ENCODE peak calls at places on chromosome 16, in ten cellular contexts. F is stomach, M is HepG2, O is HCT116, V is tibial nerve, K is ovary, C is suprapubic skin, X is breast epithelium, E is adrenal gland, W is Peyer's patch. T is an unnamed sample.

GRCh38 chr16:2587891-2588565 is 50.2 kb downstream of the PDPK1 start:
- DNase-seq in F (no peak), M (no peak), V (no peak), X (no peak), O (no peak), C (no peak), W (no peak), K (peak), E (no peak), T (no peak)

GRCh38 chr16:74169687-74170522 is 126.7 kb upstream of the PSMD7 start:
- DNase-seq in F (no peak), X (no peak), O (no peak), E (no peak), C (no peak), K (no peak), M (no peak), W (no peak), V (no peak), T (no peak)

GRCh38 chr16:24677388-24677787 is 52.1 kb upstream of the TNRC6A start:
- DNase-seq in K (no peak), F (no peak), O (no peak), X (no peak), C (no peak), M (no peak), W (no peak), V (no peak), E (no peak), T (no peak)

GRCh38 chr16:81987121-81987520 is 24.1 kb downstream of the SDR42E1 start:
- DNase-seq in O (no peak), E (no peak), K (no peak), F (no peak), W (no peak), V (no peak), M (no peak), X (no peak), C (no peak), T (no peak)

GRCh38 chr16:1941162-1941923 is 1.7 kb downstream of the MSRB1 start:
- DNase-seq in C (no peak), F (no peak), O (no peak), K (no peak), E (no peak), W (no peak), X (no peak), M (peak), V (no peak), T (no peak)

GRCh38 chr16:89862732-89863131 is 10.7 kb upstream of the TCF25 start:
- DNase-seq in E (no peak), W (no peak), X (no peak), M (no peak), K (no peak), C (no peak), O (no peak), V (no peak), F (no peak), T (no peak)

GRCh38 chr16:27405546-27406451 is 3.8 kb downstream of the IL21R start:
- DNase-seq in K (no peak), V (no peak), O (no peak), E (peak), W (no peak), F (no peak), X (no peak), M (no peak), C (no peak), T (no peak)

GRCh38 chr16:65336169-65336568 is 214.3 kb upstream of the CDH11 start:
- DNase-seq in C (no peak), K (no peak), E (no peak), M (no peak), X (no peak), F (no peak), V (no peak), O (no peak), W (no peak), T (no peak)

GRCh38 chr16:72549878-72550277 is 377.9 kb upstream of the PMFBP1 start:
- DNase-seq in M (no peak), K (no peak), X (no peak), V (no peak), O (no peak), F (no peak), E (no peak), W (no peak), C (no peak), T (no peak)

GRCh38 chr16:29023279-29024278 is 38.7 kb downstream of the LAT start:
- DNase-seq in C (no peak), O (no peak), K (no peak), X (no peak), M (no peak), E (no peak), V (no peak), W (no peak), F (no peak), T (no peak)

GRCh38 chr16:28182183-28182582 is 29.6 kb downstream of the XPO6 start:
- DNase-seq in V (no peak), O (no peak), W (no peak), F (no peak), M (no peak), K (no peak), E (no peak), X (no peak), C (no peak), T (no peak)

GRCh38 chr16:86635926-86636325 is 57.6 kb downstream of the FOXL1 start:
- DNase-seq in W (no peak), V (no peak), K (no peak), C (no peak), O (no peak), F (no peak), X (no peak), M (no peak), E (no peak), T (no peak)

GRCh38 chr16:11447836-11448235 is 102.6 kb downstream of the RMI2 start:
- DNase-seq in E (no peak), K (no peak), X (no peak), C (no peak), V (no peak), F (no peak), O (no peak), M (no peak), W (no peak), T (no peak)

GRCh38 chr16:30114411-30114810 is 1.1 kb upstream of the GDPD3 start:
- DNase-seq in X (no peak), C (no peak), E (peak), O (no peak), M (no peak), K (no peak), F (no peak), W (no peak), V (no peak), T (no peak)

GRCh38 chr16:81815429-81815766 is 36.3 kb downstream of the PLCG2 start:
- DNase-seq in C (no peak), W (no peak), F (no peak), X (no peak), K (no peak), M (no peak), O (no peak), E (no peak), V (no peak), T (no peak)

GRCh38 chr16:50209548-50210265 is 56.6 kb downstream of the TENT4B start:
- DNase-seq in W (peak), M (no peak), X (no peak), V (no peak), C (no peak), O (no peak), K (no peak), F (no peak), E (no peak), T (no peak)

GRCh38 chr16:20610192-20610891 is 34.2 kb upstream of the ACSM2B start:
- DNase-seq in C (no peak), E (no peak), V (no peak), O (no peak), M (peak), K (peak), X (no peak), F (no peak), W (no peak), T (no peak)

GRCh38 chr16:81816351-81816750 is 37.3 kb downstream of the PLCG2 start:
- DNase-seq in E (no peak), X (no peak), W (no peak), V (no peak), F (no peak), M (no peak), O (no peak), C (no peak), K (no peak), T (no peak)

GRCh38 chr16:75764154-75764768 is 38.0 kb upstream of the CPHXL start:
- DNase-seq in E (peak), F (peak), M (peak), X (peak), V (peak), W (no peak), K (peak), C (no peak), O (peak), T (peak)

GRCh38 chr16:66634527-66635196 is 30.2 kb downstream of the CMTM3 start:
- DNase-seq in X (no peak), W (peak), M (peak), E (no peak), C (no peak), O (no peak), K (no peak), V (no peak), F (no peak), T (no peak)

GRCh38 chr16:88703486-88704309 is 2.5 kb downstream of the RNF166 start:
- DNase-seq in C (no peak), X (peak), O (no peak), W (no peak), E (no peak), K (no peak), F (peak), M (no peak), V (no peak), T (no peak)

GRCh38 chr16:54447606-54448440 is 161.2 kb upstream of the IRX3 start:
- DNase-seq in V (no peak), C (no peak), O (no peak), M (no peak), W (no peak), K (no peak), F (no peak), X (no peak), E (no peak), T (no peak)

GRCh38 chr16:1488054-1488601 is 616 bp downstream of the PTX4 start:
- DNase-seq in O (no peak), C (no peak), M (no peak), E (no peak), W (no peak), V (no peak), X (no peak), F (no peak), K (no peak), T (no peak)

GRCh38 chr16:1770328-1771071 is 843 bp downstream of the NME3 start:
- DNase-seq in E (peak), O (peak), W (peak), F (peak), C (no peak), X (peak), M (no peak), K (peak), V (peak), T (peak)

GRCh38 chr16:73432794-73433455 is 385.0 kb upstream of the ZFHX3 start:
- DNase-seq in X (no peak), C (no peak), F (no peak), O (no peak), V (no peak), K (no peak), W (no peak), E (no peak), M (no peak), T (no peak)

GRCh38 chr16:85947511-85948509 is 48.8 kb downstream of the IRF8 start:
- DNase-seq in X (no peak), O (no peak), E (no peak), M (no peak), K (no peak), W (no peak), F (peak), V (no peak), C (no peak), T (no peak)

GRCh38 chr16:82192665-82193064 is 22.6 kb upstream of the MPHOSPH6 start:
- DNase-seq in V (peak), C (no peak), E (no peak), M (no peak), X (no peak), F (no peak), K (no peak), W (no peak), O (no peak), T (no peak)

GRCh38 chr16:82657239-82657638 is 30.5 kb downstream of the CDH13 start:
- DNase-seq in F (no peak), X (no peak), C (no peak), V (no peak), W (no peak), M (no peak), E (no peak), K (no peak), O (no peak), T (no peak)

GRCh38 chr16:11793840-11794239 is 3.2 kb downstream of the ZC3H7A start:
- DNase-seq in F (no peak), V (no peak), X (no peak), O (no peak), M (no peak), W (peak), E (no peak), C (peak), K (peak), T (peak)

GRCh38 chr16:86080131-86080875 is 181.3 kb downstream of the IRF8 start:
- DNase-seq in O (no peak), F (no peak), X (no peak), W (peak), V (no peak), C (peak), E (no peak), K (no peak), M (no peak), T (no peak)

GRCh38 chr16:80080287-80080851 is 460.4 kb upstream of the DYNLRB2 start:
- DNase-seq in O (no peak), X (no peak), M (no peak), K (no peak), C (no peak), V (no peak), W (no peak), F (no peak), E (no peak), T (no peak)

DNA sequence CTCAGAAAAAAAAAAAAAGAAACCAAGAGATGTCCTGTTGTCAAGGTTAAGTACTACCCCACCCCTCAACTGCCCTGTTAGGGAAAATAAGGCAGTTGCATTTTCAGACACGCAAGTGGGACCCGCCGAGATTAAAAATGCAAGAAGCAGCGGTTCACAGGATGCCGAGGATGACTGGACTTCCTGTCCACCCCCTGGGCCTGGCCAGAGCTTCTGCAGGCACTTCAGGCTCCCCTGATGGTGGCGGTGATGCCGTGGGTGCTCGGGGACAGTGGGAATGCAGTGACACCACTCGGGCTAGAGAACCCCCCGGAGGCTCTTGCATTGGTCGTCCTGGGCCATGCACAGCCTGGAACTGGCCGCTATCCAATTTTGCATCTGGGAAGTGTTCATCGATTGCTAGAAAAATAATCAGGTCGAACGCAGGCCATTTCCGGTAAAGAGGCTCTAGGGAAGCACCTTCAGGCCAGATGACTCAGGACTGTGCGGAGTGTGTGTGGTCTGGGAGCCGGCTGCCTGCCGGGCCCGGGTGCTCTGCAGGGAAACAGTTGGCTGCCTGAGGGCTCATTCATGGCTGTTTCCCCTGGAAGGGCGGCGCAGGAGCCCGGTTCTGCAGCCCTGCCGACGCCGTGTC is 13.4 kb upstream of the CRISPLD2 start:
- DNase-seq in C (no peak), K (peak), F (peak), M (no peak), V (no peak), O (no peak), E (peak), W (no peak), X (no peak), T (peak)
- TF ChIP-seq POLR2A in C (no peak), K (no peak), F (no peak), M (no peak), V (no peak), O (no peak), E (no peak), W (no peak), X (no peak), T (no peak)

DNA sequence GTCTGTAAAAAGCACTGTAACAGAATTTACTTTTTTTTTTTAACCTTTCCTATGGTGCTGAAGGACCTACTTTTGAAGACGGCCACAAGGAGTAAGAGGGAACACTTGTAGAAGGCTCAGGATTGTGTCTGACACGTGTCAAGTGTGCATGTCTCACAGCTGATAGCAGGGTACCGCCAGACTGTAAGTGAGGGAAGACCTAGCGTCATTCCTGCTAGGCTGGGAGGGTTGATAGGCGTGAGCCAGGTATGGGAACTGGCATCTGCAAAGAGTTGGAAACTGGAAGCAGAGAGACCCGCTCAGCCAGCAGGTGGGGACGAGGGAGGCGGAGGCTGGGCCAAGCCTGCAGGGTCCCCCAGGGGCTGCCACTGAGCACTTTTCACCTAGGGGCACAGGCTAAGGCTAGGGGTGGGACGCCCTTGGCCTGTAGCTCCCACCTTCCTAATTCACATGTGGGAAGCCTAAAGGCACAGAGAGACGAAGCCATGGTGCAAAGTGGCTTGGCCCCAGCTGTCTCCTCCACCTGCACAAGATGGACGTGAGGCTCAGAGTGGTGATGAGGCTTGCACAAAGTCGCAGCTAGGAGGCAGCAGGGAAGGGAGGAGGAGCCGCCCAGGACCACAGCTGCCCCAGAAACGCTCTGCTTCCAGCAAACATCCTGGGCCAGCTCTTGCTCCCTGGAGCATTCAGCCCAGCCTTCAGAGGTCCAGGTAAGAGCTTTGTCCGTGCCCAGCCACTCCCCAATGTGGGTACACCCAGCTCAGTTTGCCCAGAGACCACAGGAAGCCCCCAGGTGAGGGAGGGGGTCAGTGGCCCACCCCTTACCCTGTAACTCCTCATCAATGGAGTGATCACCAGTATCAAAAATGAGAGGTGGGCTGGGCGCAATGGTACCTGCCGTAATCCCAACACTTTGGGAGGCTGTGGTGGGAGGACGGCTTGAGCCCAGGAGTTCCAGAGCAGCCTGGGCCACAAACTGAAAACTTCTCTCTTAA is 18.9 kb downstream of the VASN start:
- DNase-seq in C (no peak), V (no peak), M (no peak), X (no peak), K (no peak), F (no peak), O (no peak), W (no peak), E (no peak), T (no peak)
- TF ChIP-seq CTCF in C (no peak), V (no peak), M (no peak), X (no peak), K (no peak), F (no peak), O (no peak), W (no peak), E (no peak), T (no peak)

GRCh38 chr16:56606688-56607618 is 1.4 kb upstream of the MT2A start:
- DNase-seq in K (peak), F (peak), C (peak), V (peak), M (peak), W (peak), E (peak), X (peak), O (peak), T (peak)

GRCh38 chr16:56608876-56609462 is 585 bp downstream of the MT2A start:
- DNase-seq in E (peak), X (no peak), V (no peak), M (no peak), O (no peak), W (peak), F (no peak), C (no peak), K (no peak), T (no peak)

GRCh38 chr16:56609463-56609921 is 1.1 kb downstream of the MT2A start:
- DNase-seq in E (peak), C (no peak), W (peak), M (peak), K (peak), X (peak), V (peak), O (peak), F (peak), T (peak)

GRCh38 chr16:56607675-56608042 is 725 bp upstream of the MT2A start:
- DNase-seq in W (peak), K (no peak), C (no peak), M (no peak), V (no peak), X (no peak), E (no peak), O (no peak), F (no peak), T (no peak)

GRCh38 chr16:56608043-56608875 is at the start of gene MT2A:
- DNase-seq in M (peak), W (peak), V (peak), C (peak), K (peak), E (peak), F (peak), O (peak), X (peak), T (peak)
- TF ChIP-seq POLR2A in M (peak), W (peak), V (peak), C (peak), K (peak), E (peak), F (no peak), O (peak), X (peak), T (no peak)

GRCh38 chr16:10039220-10040096 is 142.8 kb downstream of the GRIN2A start:
- DNase-seq in O (no peak), F (no peak), C (no peak), V (no peak), K (peak), E (no peak), M (no peak), W (no peak), X (no peak), T (peak)
- TF ChIP-seq CTCF in O (no peak), F (no peak), C (no peak), V (no peak), K (no peak), E (no peak), M (peak), W (no peak), X (no peak), T (peak)

DNA sequence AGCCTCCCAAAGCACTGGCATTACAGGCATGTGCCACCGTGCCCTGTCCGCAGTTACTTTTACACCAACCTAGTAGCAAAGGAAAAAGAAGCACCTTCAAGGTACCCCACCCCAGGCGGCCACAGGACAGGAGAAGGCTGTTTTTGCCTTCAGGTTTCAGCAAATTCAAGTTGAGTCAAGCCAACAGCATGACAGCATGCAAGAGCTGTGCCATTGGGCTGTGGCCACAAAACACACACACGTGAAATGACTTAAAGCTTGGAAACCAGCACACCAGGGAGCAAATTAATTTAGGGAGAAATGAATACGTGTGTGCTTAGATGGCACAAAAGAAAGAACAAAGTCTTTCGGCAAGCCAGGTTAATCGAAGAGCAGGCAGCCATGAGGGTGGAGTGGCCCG is 39.7 kb downstream of the ERCC4 start:
- DNase-seq in C (no peak), K (no peak), M (no peak), V (no peak), W (no peak), F (no peak), X (no peak), E (no peak), O (no peak), T (no peak)
- TF ChIP-seq POLR2A in C (no peak), K (no peak), M (no peak), V (no peak), W (no peak), F (no peak), X (no peak), E (no peak), O (no peak), T (no peak)

DNA sequence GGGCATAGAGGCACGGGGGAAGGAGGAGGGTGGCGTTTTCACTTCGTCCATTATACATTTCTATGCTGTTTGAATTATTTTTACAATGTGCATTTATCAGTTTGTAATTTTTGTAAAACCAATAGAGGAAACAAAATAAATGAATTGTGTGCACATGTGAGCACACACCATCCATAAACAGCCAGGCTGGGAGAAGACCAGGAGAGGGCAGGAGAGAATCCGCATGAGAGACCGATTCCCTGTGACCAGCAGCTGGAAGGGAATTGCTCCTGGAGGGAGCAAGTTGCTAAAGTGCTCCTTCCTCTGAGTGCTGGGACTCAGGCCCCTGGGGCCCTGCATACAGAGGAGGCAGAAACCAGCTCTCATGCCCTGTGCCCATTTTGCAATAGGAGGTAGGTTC is 126.0 kb downstream of the ABCC12 start:
- DNase-seq in F (no peak), K (no peak), V (no peak), O (no peak), M (no peak), W (no peak), X (no peak), E (no peak), C (no peak), T (no peak)
- TF ChIP-seq CTCF in F (no peak), K (no peak), V (no peak), O (peak), M (no peak), W (no peak), X (no peak), E (no peak), C (no peak), T (no peak)